ENCODE peak calls at places on chromosomes 5 and 9, in nine cellular contexts. S is effector CD4-positive, alpha-beta T cell; M is HFF-Myc; N is stimulated activated naive CD8-positive, alpha-beta T cell treated with anti-CD3 and anti-CD28 coated beads, Interleukin-15, amount 100 ng/mL, for 72 hours; A is GM20000; U is GM10248; W is amniotic epithelial cell; D is neuronal stem cell; B is stimulated activated CD4-positive, alpha-beta T cell treated with anti-CD3 and anti-CD28 coated beads, Interleukin-2, amount 100 ng/mL, for 48 hours. E is an unnamed sample.

GRCh38 chr9:89999176-89999533 is 394.3 kb downstream of the GADD45G start:
- DNase-seq in A (no peak), S (no peak), M (no peak), U (no peak), W (no peak), N (no peak), D (no peak), B (no peak), E (no peak)

GRCh38 chr5:115243412-115243811 is 19.3 kb downstream of the PGGT1B start:
- DNase-seq in D (no peak), M (no peak), W (peak), N (no peak), U (no peak), A (no peak), B (no peak), S (no peak), E (no peak)

GRCh38 chr5:132758406-132758805 is 11.2 kb downstream of the CCNI2 start:
- DNase-seq in S (no peak), N (no peak), M (no peak), D (no peak), B (no peak), W (no peak), A (no peak), U (no peak), E (peak)

GRCh38 chr5:172727551-172727950 is 43.4 kb downstream of the DUSP1 start:
- DNase-seq in B (no peak), W (no peak), A (no peak), U (no peak), D (no peak), N (no peak), M (no peak), S (no peak), E (no peak)

GRCh38 chr5:170554566-170555267 is 50.9 kb downstream of the KCNIP1 start:
- DNase-seq in N (no peak), M (no peak), B (no peak), U (no peak), S (no peak), D (no peak), W (peak), A (no peak), E (no peak)

GRCh38 chr9:134769084-134769455 is 111.5 kb upstream of the FCN2 start:
- DNase-seq in A (no peak), M (no peak), N (no peak), W (no peak), U (no peak), B (no peak), D (no peak), S (no peak), E (no peak)

GRCh38 chr5:34051374-34051980 is 8.5 kb upstream of the C1QTNF3 start:
- DNase-seq in S (no peak), B (no peak), M (no peak), U (no peak), A (no peak), D (no peak), W (no peak), N (no peak), E (no peak)

GRCh38 chr5:174910245-174910737 is 185.9 kb downstream of the MSX2 start:
- DNase-seq in A (peak), W (peak), S (peak), D (peak), N (peak), M (no peak), U (peak), B (peak), E (peak)

GRCh38 chr5:21810737-21811316 is 1042.3 kb downstream of the CDH12 start:
- DNase-seq in D (peak), A (peak), B (no peak), M (no peak), W (peak), U (no peak), N (no peak), S (no peak), E (no peak)

GRCh38 chr5:36180556-36181350 is 28.8 kb downstream of the SKP2 start:
- DNase-seq in M (no peak), B (no peak), D (no peak), U (no peak), S (no peak), A (no peak), N (no peak), W (no peak), E (no peak)

GRCh38 chr9:133701981-133702797 is 36.0 kb downstream of the SARDH start:
- DNase-seq in M (no peak), S (peak), N (peak), B (peak), D (no peak), U (no peak), W (peak), A (no peak), E (no peak)

GRCh38 chr5:26553079-26553478 is 485.3 kb downstream of the CDH9 start:
- DNase-seq in B (no peak), A (no peak), N (no peak), U (no peak), M (no peak), S (no peak), W (no peak), D (peak), E (peak)

GRCh38 chr5:81755320-81755719 is 4.4 kb upstream of the SSBP2 start:
- DNase-seq in A (no peak), W (peak), U (no peak), S (no peak), B (no peak), M (peak), N (no peak), D (no peak), E (no peak)

GRCh38 chr9:90905079-90905478 is 103.5 kb downstream of the SYK start:
- DNase-seq in A (no peak), M (no peak), S (no peak), D (no peak), N (no peak), U (no peak), W (peak), B (no peak), E (no peak)

GRCh38 chr9:104743377-104743985 is 4.0 kb upstream of the NIPSNAP3A start:
- DNase-seq in M (peak), N (peak), D (peak), U (peak), A (peak), B (no peak), W (peak), S (peak), E (no peak)

GRCh38 chr5:180114304-180115003 is 42.9 kb upstream of the RNF130 start:
- DNase-seq in B (no peak), W (no peak), M (no peak), S (no peak), N (no peak), U (no peak), A (no peak), D (no peak), E (no peak)

GRCh38 chr5:141634720-141635119 is 1.9 kb downstream of the HDAC3 start:
- DNase-seq in A (no peak), M (no peak), W (no peak), U (no peak), D (no peak), B (no peak), N (no peak), S (no peak), E (no peak)

GRCh38 chr9:91047993-91048607 is 246.5 kb downstream of the SYK start:
- DNase-seq in W (peak), U (no peak), B (no peak), S (no peak), M (no peak), D (no peak), N (peak), A (no peak), E (no peak)

GRCh38 chr9:132857601-132858342 is 20.3 kb downstream of the AK8 start:
- DNase-seq in N (no peak), A (no peak), D (no peak), M (no peak), S (no peak), U (no peak), W (peak), B (no peak), E (peak)

GRCh38 chr5:13660072-13660471 is 284.4 kb downstream of the DNAH5 start:
- DNase-seq in N (no peak), M (no peak), A (no peak), D (no peak), U (no peak), W (peak), B (no peak), S (no peak), E (no peak)

GRCh38 chr9:92066131-92066530 is 49.1 kb downstream of the SPTLC1 start:
- DNase-seq in N (no peak), A (no peak), W (peak), U (no peak), S (no peak), M (no peak), B (no peak), D (no peak), E (no peak)

GRCh38 chr9:92952861-92953620 is 5.7 kb downstream of the FGD3 start:
- DNase-seq in W (no peak), A (no peak), B (no peak), U (no peak), N (no peak), M (no peak), D (no peak), S (no peak), E (no peak)

GRCh38 chr5:120358949-120359348 is 105.2 kb upstream of the PRR16 start:
- DNase-seq in D (no peak), A (no peak), N (no peak), S (no peak), B (no peak), U (no peak), M (no peak), W (peak), E (no peak)

GRCh38 chr5:57225553-57225952 is 51.7 kb downstream of the GPBP1 start:
- DNase-seq in S (no peak), U (no peak), D (no peak), W (no peak), N (no peak), M (no peak), A (no peak), B (no peak), E (no peak)

GRCh38 chr9:116718111-116718510 is 31.0 kb downstream of the TRIM32 start:
- DNase-seq in D (no peak), B (no peak), N (no peak), A (no peak), U (no peak), S (no peak), W (no peak), M (no peak), E (no peak)

GRCh38 chr5:157603333-157604190 is 28.0 kb upstream of the ADAM19 start:
- DNase-seq in D (no peak), M (peak), B (peak), U (no peak), N (peak), A (no peak), W (peak), S (peak), E (no peak)

GRCh38 chr5:192970-193831 is 1.9 kb downstream of the LRRC14B start:
- DNase-seq in U (no peak), N (no peak), W (no peak), M (no peak), A (no peak), S (no peak), B (no peak), D (no peak), E (no peak)

GRCh38 chr5:171520300-171521170 is 101.1 kb downstream of the FGF18 start:
- DNase-seq in U (no peak), W (peak), B (no peak), N (no peak), D (peak), S (no peak), A (no peak), M (no peak), E (peak)

GRCh38 chr5:76527685-76528161 is 95.5 kb downstream of the F2RL2 start:
- DNase-seq in B (no peak), N (no peak), A (no peak), U (no peak), M (no peak), S (no peak), W (no peak), D (no peak), E (no peak)

GRCh38 chr5:82641362-82641988 is 363.3 kb upstream of the RPS23 start:
- DNase-seq in W (peak), B (no peak), S (no peak), U (peak), A (peak), D (peak), M (peak), N (peak), E (no peak)

GRCh38 chr9:126452036-126452595 is 125.5 kb downstream of the MVB12B start:
- DNase-seq in U (no peak), D (no peak), W (no peak), M (no peak), N (no peak), B (no peak), A (no peak), S (no peak), E (peak)

GRCh38 chr5:32687167-32687831 is 23.8 kb upstream of the NPR3 start:
- DNase-seq in W (peak), A (no peak), S (no peak), M (no peak), B (no peak), U (no peak), N (no peak), D (no peak), E (no peak)